ENCODE peak calls at places on chromosome 6, in five cellular contexts. K is breast epithelium, J is HCT116, I is GM23338, W is SK-N-SH. T is an unnamed sample.

GRCh38 chr6:105994522-105995402 is 91.4 kb upstream of the PRDM1 start:
- DNase-seq in K (peak), J (peak), I (peak), W (peak), T (peak)

GRCh38 chr6:111871207-111871606 is 2.0 kb downstream of the FYN start:
- DNase-seq in K (no peak), J (no peak), I (no peak), W (no peak), T (no peak)

GRCh38 chr6:27669798-27670301 is 196.9 kb upstream of the ZNF184 start:
- DNase-seq in K (no peak), J (no peak), I (peak), W (no peak), T (no peak)

GRCh38 chr6:35493307-35493983 is 3.4 kb downstream of the TEAD3 start:
- DNase-seq in K (no peak), J (no peak), I (no peak), W (no peak), T (no peak)

GRCh38 chr6:146901940-146902816 is 302.0 kb upstream of the STXBP5 start:
- DNase-seq in K (no peak), J (no peak), I (no peak), W (no peak), T (no peak)

GRCh38 chr6:42727084-42727601 is 4.7 kb upstream of the PRPH2 start:
- DNase-seq in K (peak), J (no peak), I (peak), W (no peak), T (no peak)

GRCh38 chr6:82875573-82876185 is 190.0 kb downstream of the UBE3D start:
- DNase-seq in K (no peak), J (peak), I (no peak), W (no peak), T (no peak)

GRCh38 chr6:120873125-120873865 is 461.0 kb downstream of the TBC1D32 start:
- DNase-seq in K (no peak), J (no peak), I (no peak), W (no peak), T (no peak)

GRCh38 chr6:11251553-11252358 is 19.3 kb upstream of the NEDD9 start:
- DNase-seq in K (peak), J (no peak), I (no peak), W (peak), T (no peak)

GRCh38 chr6:151044465-151045441 is 179.3 kb downstream of the MTHFD1L start:
- DNase-seq in K (peak), J (peak), I (peak), W (peak), T (peak)

GRCh38 chr6:100382031-100382430 is 82.7 kb downstream of the SIM1 start:
- DNase-seq in K (no peak), J (no peak), I (no peak), W (no peak), T (no peak)

GRCh38 chr6:34490390-34491090 is 24.7 kb downstream of the PACSIN1 start:
- DNase-seq in K (no peak), J (no peak), I (peak), W (no peak), T (no peak)

DNA sequence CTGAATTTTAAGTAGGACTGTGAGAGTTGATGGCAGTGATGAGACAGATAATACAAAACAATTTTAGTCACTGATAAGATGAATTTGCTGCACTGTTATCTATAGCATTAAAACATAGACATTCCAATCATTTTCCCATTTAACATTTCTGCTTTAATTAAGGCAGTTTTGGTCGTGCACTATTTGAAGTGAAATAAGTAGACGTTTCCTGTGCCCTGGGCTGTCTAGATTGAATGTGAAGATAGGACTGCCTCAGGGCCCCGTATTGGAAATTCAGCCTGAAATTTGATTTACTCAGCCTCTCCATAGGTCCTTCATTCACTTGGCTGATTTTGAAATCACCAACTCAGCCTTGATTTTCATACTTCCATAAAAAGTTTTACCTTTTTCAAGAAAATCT is 48.3 kb downstream of the ARID1B start:
- DNase-seq in K (no peak), J (no peak), I (no peak), W (no peak), T (no peak)
- H3K4me3 ChIP-seq in K (no peak), J (no peak), I (no peak), W (no peak), T (no peak)

GRCh38 chr6:167093406-167093921 is 29.4 kb upstream of the CCR6 start:
- DNase-seq in K (no peak), J (no peak), I (no peak), W (no peak), T (no peak)

GRCh38 chr6:167095888-167096287 is 27.0 kb upstream of the CCR6 start:
- DNase-seq in K (no peak), J (no peak), I (no peak), W (no peak), T (no peak)

GRCh38 chr6:167094820-167095637 is 27.9 kb upstream of the CCR6 start:
- DNase-seq in K (no peak), J (no peak), I (no peak), W (no peak), T (no peak)

GRCh38 chr6:167093922-167094432 is 28.9 kb upstream of the CCR6 start:
- DNase-seq in K (no peak), J (no peak), I (no peak), W (no peak), T (no peak)

DNA sequence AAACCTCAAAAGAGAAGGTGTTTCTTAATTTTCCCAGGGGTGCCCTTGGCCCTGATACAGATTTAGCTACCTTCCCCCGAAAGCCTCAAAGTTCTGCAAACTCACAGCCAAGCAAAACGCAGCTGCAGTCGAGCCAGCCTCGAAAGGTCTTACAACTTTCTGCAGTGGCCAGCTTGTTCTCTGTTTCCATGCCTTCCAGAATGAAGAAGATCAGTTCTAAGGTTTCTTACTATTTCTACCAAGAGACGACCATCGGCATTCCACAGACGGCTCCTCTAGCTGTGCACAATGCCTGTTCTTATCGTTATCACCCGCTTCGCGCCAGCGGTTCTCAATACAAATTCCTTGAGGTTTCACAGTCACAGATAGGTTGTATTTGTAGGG is 28.5 kb upstream of the CCR6 start:
- DNase-seq in K (no peak), J (no peak), I (no peak), W (no peak), T (no peak)
- TF ChIP-seq POLR2AphosphoS5 in K (no peak), J (no peak), I (no peak), W (no peak), T (no peak)

GRCh38 chr6:44250718-44251123 is 3.8 kb downstream of the HSP90AB1 start:
- DNase-seq in K (no peak), J (no peak), I (no peak), W (no peak), T (no peak)

GRCh38 chr6:44247338-44248302 is 719 bp downstream of the HSP90AB1 start:
- DNase-seq in K (peak), J (no peak), I (peak), W (peak), T (peak)

GRCh38 chr6:44248579-44248978 is 1.7 kb downstream of the HSP90AB1 start:
- DNase-seq in K (no peak), J (no peak), I (no peak), W (no peak), T (no peak)

GRCh38 chr6:44250067-44250717 is 3.3 kb downstream of the HSP90AB1 start:
- DNase-seq in K (no peak), J (no peak), I (no peak), W (no peak), T (no peak)

DNA sequence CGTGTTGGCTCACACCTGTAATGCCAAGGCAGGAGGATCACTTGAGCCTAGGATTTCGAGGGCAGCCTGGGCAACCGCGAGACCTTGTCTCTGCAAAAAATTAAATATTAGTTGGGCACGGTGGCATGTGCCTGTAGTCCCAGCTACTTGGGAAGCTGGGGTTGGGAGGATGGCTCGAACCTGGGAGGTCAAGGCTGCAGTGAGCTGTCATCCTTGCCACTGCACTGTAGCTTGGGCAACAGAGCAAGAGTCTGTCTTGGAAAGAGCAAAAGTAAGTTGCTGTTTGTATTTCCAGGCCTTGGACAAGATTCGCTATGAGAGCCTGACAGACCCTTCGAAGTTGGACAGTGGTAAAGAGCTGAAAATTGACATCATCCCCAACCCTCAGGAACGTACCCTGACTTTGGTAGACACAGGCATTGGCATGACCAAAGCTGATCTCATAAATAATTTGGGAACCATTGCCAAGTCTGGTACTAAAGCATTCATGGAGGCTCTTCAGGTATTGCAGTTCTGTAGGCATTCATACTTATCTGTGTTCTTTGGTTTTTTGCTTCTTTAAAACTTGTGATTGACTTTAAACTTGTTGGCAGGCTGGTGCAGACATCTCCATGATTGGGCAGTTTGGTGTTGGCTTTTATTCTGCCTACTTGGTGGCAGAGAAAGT is 2.3 kb downstream of the HSP90AB1 start:
- DNase-seq in K (no peak), J (no peak), I (no peak), W (no peak), T (no peak)
- H3K4me3 ChIP-seq in K (peak), J (peak), I (peak), W (peak), T (peak)

DNA sequence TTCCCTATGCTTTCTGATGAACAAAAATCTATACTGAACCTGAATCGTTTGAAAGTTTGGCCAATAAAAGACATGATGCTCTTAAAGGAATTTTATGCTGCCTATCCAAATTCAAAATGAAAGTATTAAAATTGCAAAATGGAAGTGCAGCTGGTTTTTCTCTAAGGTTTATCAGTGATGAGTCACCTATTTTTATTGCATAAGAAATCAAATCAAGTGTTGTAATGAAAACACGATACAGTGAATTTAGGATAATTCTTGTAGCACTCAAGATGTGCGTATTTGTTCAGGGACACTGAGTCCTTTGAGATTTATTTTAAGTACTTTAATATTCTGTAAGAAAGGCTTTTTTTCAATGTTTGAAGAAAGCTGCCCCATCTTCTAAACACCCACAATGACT is 409.5 kb downstream of the ADGRB3 start:
- DNase-seq in K (no peak), J (no peak), I (no peak), W (no peak), T (no peak)
- TF ChIP-seq POLR2AphosphoS5 in K (no peak), J (no peak), I (no peak), W (no peak), T (no peak)

GRCh38 chr6:137487181-137487910 is 6.8 kb downstream of the OLIG3 start:
- DNase-seq in K (no peak), J (no peak), I (peak), W (peak), T (no peak)

GRCh38 chr6:137489410-137490371 is 4.5 kb downstream of the OLIG3 start:
- DNase-seq in K (no peak), J (no peak), I (peak), W (peak), T (no peak)

GRCh38 chr6:137490506-137490905 is 3.7 kb downstream of the OLIG3 start:
- DNase-seq in K (no peak), J (no peak), I (peak), W (no peak), T (no peak)

GRCh38 chr6:137487947-137488735 is 6.1 kb downstream of the OLIG3 start:
- DNase-seq in K (no peak), J (no peak), I (peak), W (peak), T (no peak)

GRCh38 chr6:137488736-137489409 is 5.3 kb downstream of the OLIG3 start:
- DNase-seq in K (no peak), J (no peak), I (peak), W (peak), T (no peak)
- H3K4me3 ChIP-seq in K (peak), J (no peak), I (peak), W (no peak), T (no peak)

DNA sequence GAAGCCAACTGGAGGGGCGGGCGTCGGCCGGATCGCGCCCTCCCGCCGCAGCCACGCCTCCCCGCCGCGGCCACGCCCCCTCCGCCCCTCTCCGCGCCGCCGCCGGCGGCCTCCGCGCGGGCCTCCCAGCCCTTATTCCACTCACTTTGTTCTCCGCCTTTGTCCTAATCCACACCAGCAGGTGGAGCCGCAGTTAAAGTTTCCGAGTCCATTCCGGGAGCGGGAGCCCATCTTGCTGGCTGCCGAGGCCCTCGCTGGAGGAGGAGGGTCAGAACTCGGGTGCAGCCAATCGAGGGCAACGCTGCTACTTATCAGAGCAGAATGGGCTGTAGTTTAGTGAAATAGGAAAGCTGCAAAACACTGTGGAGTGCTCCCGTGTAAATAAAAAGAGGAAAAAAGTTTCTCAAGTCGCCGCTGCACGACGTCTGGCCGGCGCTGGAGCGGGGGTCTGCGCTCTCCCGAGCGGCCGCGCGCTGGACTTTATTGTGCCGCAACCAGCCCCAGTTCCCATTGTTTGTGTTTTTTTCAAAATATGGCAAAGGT is at the start of gene ASF1A:
- DNase-seq in K (peak), J (peak), I (peak), W (peak), T (peak)
- TF ChIP-seq POLR2AphosphoS5 in K (peak), J (peak), I (peak), W (peak), T (peak)